ENCODE peak calls at places on chromosomes 6 and 20, in seven cellular contexts. Q is SK-N-SH, T is K562, R is HCT116, E is H1, X is HepG2, U is GM12878. M is an unnamed sample.

GRCh38 chr20:20780127-20780822 is 67.8 kb upstream of the RALGAPA2 start:
- DNase-seq in Q (no peak), T (no peak), R (no peak), E (no peak), X (peak), U (peak), M (no peak)

GRCh38 chr6:29924731-29925130 is 17.6 kb upstream of the HLA-A start:
- DNase-seq in Q (no peak), T (no peak), R (peak), E (no peak), X (no peak), U (no peak), M (no peak)

GRCh38 chr20:52280407-52280806 is 88.8 kb upstream of the ZFP64 start:
- DNase-seq in Q (no peak), T (no peak), R (no peak), E (no peak), X (no peak), U (no peak), M (no peak)

GRCh38 chr20:38779247-38780097 is 26.0 kb upstream of the PPP1R16B start:
- DNase-seq in Q (no peak), T (no peak), R (peak), E (no peak), X (no peak), U (no peak), M (no peak)

GRCh38 chr6:12927746-12928145 is 211.2 kb downstream of the PHACTR1 start:
- DNase-seq in Q (no peak), T (no peak), R (no peak), E (no peak), X (no peak), U (no peak), M (no peak)

GRCh38 chr6:149698175-149698574 is 19.7 kb downstream of the LATS1 start:
- DNase-seq in Q (no peak), T (no peak), R (no peak), E (no peak), X (no peak), U (no peak), M (no peak)

GRCh38 chr6:133894795-133895401 is 6.0 kb downstream of the TCF21 start:
- DNase-seq in Q (no peak), T (no peak), R (no peak), E (no peak), X (no peak), U (no peak), M (no peak)

GRCh38 chr6:137951064-137951597 is 84.1 kb downstream of the TNFAIP3 start:
- DNase-seq in Q (no peak), T (no peak), R (no peak), E (no peak), X (no peak), U (no peak), M (no peak)

GRCh38 chr20:1944345-1945099 is 49.3 kb downstream of the SIRPA start:
- DNase-seq in Q (no peak), T (no peak), R (no peak), E (no peak), X (no peak), U (no peak), M (no peak)

GRCh38 chr20:46520976-46521579 is 7.7 kb upstream of the ZNF334 start:
- DNase-seq in Q (peak), T (peak), R (peak), E (peak), X (peak), U (peak), M (peak)

GRCh38 chr6:160130729-160131484 is 9.3 kb downstream of the SLC22A1 start:
- DNase-seq in Q (no peak), T (no peak), R (no peak), E (no peak), X (no peak), U (no peak), M (no peak)

GRCh38 chr6:51855310-51856082 is 231.9 kb downstream of the PKHD1 start:
- DNase-seq in Q (peak), T (peak), R (peak), E (no peak), X (peak), U (peak), M (peak)

GRCh38 chr6:11160199-11160598 is 48.7 kb upstream of the ERVFRD-1 start:
- DNase-seq in Q (no peak), T (no peak), R (no peak), E (no peak), X (no peak), U (no peak), M (no peak)

GRCh38 chr20:54223751-54224150 is 15.9 kb downstream of the PFDN4 start:
- DNase-seq in Q (no peak), T (no peak), R (no peak), E (no peak), X (no peak), U (no peak), M (no peak)

GRCh38 chr6:137647762-137648412 is 153.7 kb upstream of the OLIG3 start:
- DNase-seq in Q (no peak), T (no peak), R (no peak), E (no peak), X (no peak), U (no peak), M (no peak)

GRCh38 chr6:168607272-168608112 is 166.5 kb downstream of the SMOC2 start:
- DNase-seq in Q (no peak), T (no peak), R (no peak), E (peak), X (no peak), U (no peak), M (no peak)

GRCh38 chr6:11043961-11044711 is at the start of gene ELOVL2:
- DNase-seq in Q (peak), T (peak), R (no peak), E (peak), X (peak), U (no peak), M (no peak)

GRCh38 chr20:2745060-2745910 is 52.7 kb downstream of the EBF4 start:
- DNase-seq in Q (no peak), T (no peak), R (no peak), E (no peak), X (no peak), U (no peak), M (no peak)

GRCh38 chr6:134175532-134176282 is 123.3 kb upstream of the SLC2A12 start:
- DNase-seq in Q (peak), T (peak), R (peak), E (peak), X (peak), U (no peak), M (no peak)

GRCh38 chr6:158041370-158041769 is 59.7 kb downstream of the SYNJ2 start:
- DNase-seq in Q (no peak), T (no peak), R (no peak), E (no peak), X (no peak), U (no peak), M (no peak)

GRCh38 chr20:38630727-38631126 is 29.1 kb downstream of the ARHGAP40 start:
- DNase-seq in Q (no peak), T (no peak), R (peak), E (no peak), X (no peak), U (no peak), M (no peak)

GRCh38 chr6:70474751-70475150 is 61.4 kb downstream of the FAM135A start:
- DNase-seq in Q (no peak), T (peak), R (no peak), E (no peak), X (peak), U (no peak), M (no peak)

GRCh38 chr6:87714093-87714809 is 12.2 kb upstream of the AKIRIN2 start:
- DNase-seq in Q (no peak), T (no peak), R (no peak), E (peak), X (no peak), U (no peak), M (no peak)

GRCh38 chr6:149079911-149080501 is 237.5 kb upstream of the TAB2 start:
- DNase-seq in Q (no peak), T (no peak), R (no peak), E (no peak), X (no peak), U (no peak), M (no peak)

GRCh38 chr6:144581807-144582537 is 296.8 kb downstream of the UTRN start:
- DNase-seq in Q (peak), T (peak), R (peak), E (no peak), X (peak), U (no peak), M (no peak)

GRCh38 chr6:31718294-31718693 is 3.1 kb downstream of the LY6G6D start:
- DNase-seq in Q (no peak), T (no peak), R (peak), E (no peak), X (no peak), U (no peak), M (no peak)

GRCh38 chr6:113287396-113287795 is 569.7 kb upstream of the MARCKS start:
- DNase-seq in Q (no peak), T (no peak), R (no peak), E (no peak), X (no peak), U (peak), M (no peak)

GRCh38 chr6:166244353-166245045 is 63.7 kb downstream of the PRR18 start:
- DNase-seq in Q (no peak), T (no peak), R (no peak), E (no peak), X (no peak), U (peak), M (no peak)

GRCh38 chr20:38873050-38873581 is 53.1 kb upstream of the FAM83D start:
- DNase-seq in Q (no peak), T (no peak), R (no peak), E (no peak), X (no peak), U (peak), M (no peak)

GRCh38 chr6:126170875-126171489 is 168.9 kb upstream of the CENPW start:
- DNase-seq in Q (peak), T (peak), R (no peak), E (no peak), X (peak), U (peak), M (no peak)

GRCh38 chr20:49641683-49642649 is 71.7 kb downstream of the B4GALT5 start:
- DNase-seq in Q (no peak), T (no peak), R (no peak), E (no peak), X (peak), U (no peak), M (no peak)

GRCh38 chr20:63782051-63782471 is 42.5 kb downstream of the SLC2A4RG start:
- DNase-seq in Q (no peak), T (no peak), R (peak), E (no peak), X (peak), U (peak), M (no peak)

GRCh38 chr6:56223995-56224394 is 23.4 kb downstream of the COL21A1 start:
- DNase-seq in Q (no peak), T (no peak), R (no peak), E (no peak), X (no peak), U (no peak), M (peak)

GRCh38 chr6:111129003-111129402 is 41.7 kb downstream of the SLC16A10 start:
- DNase-seq in Q (no peak), T (no peak), R (no peak), E (no peak), X (peak), U (no peak), M (no peak)

GRCh38 chr6:112231609-112232060 is 22.7 kb downstream of the LAMA4 start:
- DNase-seq in Q (no peak), T (no peak), R (no peak), E (no peak), X (no peak), U (no peak), M (no peak)

GRCh38 chr6:127855542-127856159 is 45.2 kb downstream of the THEMIS start:
- DNase-seq in Q (no peak), T (no peak), R (no peak), E (no peak), X (peak), U (no peak), M (peak)

GRCh38 chr6:135189344-135189743 is 8.2 kb downstream of the MYB start:
- DNase-seq in Q (no peak), T (no peak), R (no peak), E (no peak), X (no peak), U (no peak), M (no peak)

GRCh38 chr6:135188718-135189117 is 7.6 kb downstream of the MYB start:
- DNase-seq in Q (no peak), T (no peak), R (no peak), E (no peak), X (no peak), U (no peak), M (no peak)

GRCh38 chr6:135192256-135193174 is 11.4 kb downstream of the MYB start:
- DNase-seq in Q (no peak), T (peak), R (no peak), E (no peak), X (no peak), U (no peak), M (no peak)

GRCh38 chr6:135193221-135193620 is 12.1 kb downstream of the MYB start:
- DNase-seq in Q (no peak), T (no peak), R (no peak), E (no peak), X (no peak), U (no peak), M (no peak)

DNA sequence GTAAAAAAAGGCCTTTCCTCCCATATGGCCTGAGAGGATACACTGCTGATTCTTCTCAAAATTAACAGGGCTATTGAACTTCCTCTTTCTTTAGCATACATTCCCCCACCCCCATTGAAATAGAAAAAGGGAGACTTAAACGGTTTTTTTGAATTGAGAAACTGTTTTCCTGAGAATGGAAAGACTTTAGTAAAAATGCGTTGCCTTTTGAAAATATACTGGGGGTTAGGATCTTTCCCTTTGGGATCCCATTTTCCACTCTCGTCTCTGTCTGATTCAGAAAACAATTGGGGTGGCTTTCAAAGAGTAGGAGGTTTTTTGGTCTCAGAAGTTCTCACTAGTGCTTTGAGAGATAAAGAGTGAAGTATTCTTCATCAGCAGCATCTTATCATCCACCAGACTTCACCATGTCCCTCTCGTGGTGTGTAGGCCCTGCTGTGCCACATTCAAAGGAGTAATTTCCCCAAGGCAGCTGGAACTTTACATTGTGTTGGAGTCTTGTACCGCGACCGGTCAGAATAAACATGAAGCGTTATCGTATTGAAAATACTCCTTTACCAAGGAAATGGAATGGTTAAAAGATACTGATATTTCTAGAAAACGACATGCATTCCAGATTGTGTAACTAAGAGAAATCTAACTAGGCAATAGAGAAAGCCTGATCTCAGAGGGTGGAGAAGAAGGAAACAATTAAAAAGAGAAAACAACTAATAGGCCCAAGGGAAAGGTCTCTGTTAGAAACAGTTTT is 10.6 kb downstream of the MYB start:
- DNase-seq in Q (no peak), T (peak), R (no peak), E (no peak), X (no peak), U (no peak), M (no peak)
- TF ChIP-seq POLR2AphosphoS5 in Q (no peak), T (peak), R (no peak), E (no peak), X (no peak), U (no peak), M (no peak)

GRCh38 chr20:44135811-44136204 is 51.2 kb downstream of the JPH2 start:
- DNase-seq in Q (no peak), T (no peak), R (no peak), E (no peak), X (no peak), U (no peak), M (no peak)
- TF ChIP-seq SIN3A in Q (no peak), T (no peak), R (no peak), E (no peak), X (no peak), U (no peak), M (no peak)

DNA sequence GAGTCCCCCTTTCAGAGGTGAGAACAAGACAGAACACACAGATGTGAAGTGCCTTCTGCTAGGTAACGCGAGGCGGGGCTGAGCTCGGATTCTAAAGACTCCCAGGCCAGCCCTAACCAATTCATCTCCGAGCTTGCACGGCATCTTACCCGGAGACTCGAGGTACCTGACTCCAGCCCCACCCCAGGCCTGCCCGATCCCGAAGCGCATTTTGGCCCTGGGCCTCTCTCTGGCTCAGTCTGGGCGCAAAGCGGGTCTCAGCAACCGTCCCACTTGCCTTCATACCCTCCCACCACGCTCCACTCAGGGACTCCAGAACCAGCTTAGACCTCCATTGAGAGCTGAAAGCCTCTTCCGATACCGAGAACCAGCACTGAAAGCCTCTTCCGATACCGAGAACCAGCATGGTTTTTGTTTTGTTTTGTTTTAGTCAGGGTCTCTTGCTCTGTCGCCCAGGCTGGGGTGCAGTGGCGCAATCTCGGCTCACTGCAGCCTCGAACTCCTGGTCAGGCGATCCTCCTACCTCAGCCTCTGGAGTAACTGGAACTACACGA is 661 bp upstream of the DYNLRB1 start:
- DNase-seq in Q (peak), T (peak), R (no peak), E (peak), X (peak), U (peak), M (no peak)
- TF ChIP-seq POLR2AphosphoS5 in Q (no peak), T (no peak), R (no peak), E (peak), X (peak), U (peak), M (peak)

DNA sequence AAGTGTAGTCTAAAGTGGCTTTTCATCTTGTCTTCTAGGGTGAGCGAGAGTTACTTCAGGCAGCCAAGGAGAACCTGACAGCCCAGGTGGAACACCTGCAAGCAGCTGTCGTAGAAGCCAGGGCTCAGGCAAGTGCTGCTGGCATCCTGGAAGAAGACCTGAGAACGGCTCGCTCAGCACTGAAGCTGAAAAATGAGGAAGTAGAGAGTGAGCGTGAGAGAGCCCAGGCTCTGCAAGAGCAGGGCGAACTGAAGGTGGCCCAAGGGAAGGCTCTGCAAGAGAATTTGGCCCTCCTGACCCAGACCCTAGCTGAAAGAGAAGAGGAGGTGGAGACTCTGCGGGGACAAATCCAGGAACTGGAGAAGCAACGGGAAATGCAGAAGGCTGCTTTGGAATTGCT is 27.1 kb downstream of the C20orf173 start:
- DNase-seq in Q (no peak), T (no peak), R (no peak), E (no peak), X (no peak), U (peak), M (no peak)
- TF ChIP-seq SIN3A in Q (no peak), T (no peak), R (no peak), E (no peak), X (no peak), U (no peak), M (no peak)

DNA sequence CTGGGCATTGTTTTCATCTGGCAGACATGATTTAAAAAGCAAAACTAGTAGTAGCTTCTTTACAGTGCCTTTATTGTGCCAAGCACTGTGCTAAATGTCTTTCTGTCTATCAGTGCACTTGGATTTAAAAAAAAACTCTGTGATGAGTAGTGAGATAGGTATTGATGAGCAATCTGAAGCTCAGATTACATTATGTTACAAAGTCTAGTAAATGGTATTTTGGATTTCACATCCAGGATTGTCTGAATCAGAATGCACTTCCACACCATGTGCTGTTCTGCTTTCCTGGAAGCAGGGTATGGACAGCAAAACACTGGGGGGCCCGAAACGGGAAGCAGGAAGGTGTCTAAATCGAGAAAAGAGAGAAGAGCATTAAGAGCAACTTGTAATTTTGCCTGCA is 103.4 kb upstream of the CCN2 start:
- DNase-seq in Q (no peak), T (no peak), R (peak), E (no peak), X (no peak), U (no peak), M (peak)
- TF ChIP-seq POLR2AphosphoS5 in Q (no peak), T (no peak), R (no peak), E (no peak), X (no peak), U (no peak), M (no peak)

DNA sequence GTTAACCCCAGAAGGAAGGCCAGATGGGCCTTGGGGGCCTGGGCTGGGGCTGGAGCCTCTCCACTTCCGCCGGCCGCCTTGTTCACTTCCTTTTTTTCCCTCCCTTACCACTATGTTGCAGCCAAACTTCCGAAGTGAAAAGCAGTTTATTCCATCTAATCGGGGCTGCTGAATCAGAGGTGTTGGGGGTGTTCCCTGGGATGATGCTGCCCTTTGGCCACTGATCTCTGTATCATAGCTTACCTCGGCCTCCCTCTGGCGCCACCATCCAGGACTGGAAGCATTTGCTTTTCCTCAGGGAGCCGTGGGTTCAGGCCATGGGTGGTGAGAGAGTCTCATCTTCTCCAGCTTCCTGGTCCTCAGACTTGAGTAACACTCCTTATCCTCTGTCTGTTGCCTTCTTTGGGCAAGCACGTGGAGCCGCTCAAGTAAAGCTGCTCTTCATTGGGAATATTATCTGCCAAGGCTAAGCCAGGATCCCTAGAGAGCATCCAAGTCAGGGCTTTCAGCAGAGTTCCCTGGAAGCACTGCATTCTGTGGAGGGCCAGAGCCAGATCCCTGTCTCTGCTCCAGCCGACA is 39.6 kb downstream of the SLX4IP start:
- DNase-seq in Q (no peak), T (no peak), R (no peak), E (no peak), X (no peak), U (no peak), M (no peak)
- TF ChIP-seq SIN3A in Q (no peak), T (no peak), R (no peak), E (no peak), X (no peak), U (no peak), M (no peak)

GRCh38 chr6:33949877-33950831 is 146.4 kb upstream of the MLN start:
- DNase-seq in Q (no peak), T (no peak), R (no peak), E (no peak), X (no peak), U (no peak), M (no peak)
- TF ChIP-seq POLR2AphosphoS5 in Q (no peak), T (no peak), R (no peak), E (no peak), X (no peak), U (no peak), M (no peak)